ENCODE peak calls at places on chromosomes 6 and 20, in five cellular contexts. T, C, L, O and N are unnamed samples.

GRCh38 chr6:30963641-30964040 is 19.9 kb upstream of the MUC21 start:
- DNase-seq in T (no peak), C (peak), L (no peak), O (no peak), N (no peak)

GRCh38 chr20:19497064-19497463 is 261.0 kb upstream of the RIN2 start:
- DNase-seq in T (no peak), C (peak), L (no peak), O (no peak), N (no peak)

GRCh38 chr20:10060223-10060622 is 25.4 kb downstream of the ANKEF1 start:
- DNase-seq in T (no peak), C (peak), L (no peak), O (no peak), N (no peak)

GRCh38 chr20:36519944-36520343 is 21.4 kb upstream of the MYL9 start:
- DNase-seq in T (no peak), C (no peak), L (no peak), O (no peak), N (no peak)

GRCh38 chr20:24692429-24693190 is 223.2 kb downstream of the SYNDIG1 start:
- DNase-seq in T (no peak), C (no peak), L (no peak), O (peak), N (no peak)

GRCh38 chr6:44001318-44001868 is 125.9 kb downstream of the MRPL14 start:
- DNase-seq in T (no peak), C (no peak), L (no peak), O (no peak), N (peak)

GRCh38 chr20:45822863-45823262 is 4.2 kb downstream of the TNNC2 start:
- DNase-seq in T (no peak), C (no peak), L (no peak), O (no peak), N (no peak)

GRCh38 chr6:89346433-89346832 is 6.1 kb downstream of the UBE2J1 start:
- DNase-seq in T (no peak), C (peak), L (no peak), O (no peak), N (no peak)

GRCh38 chr6:43368517-43369160 is 808 bp downstream of the ZNF318 start:
- DNase-seq in T (peak), C (peak), L (peak), O (no peak), N (peak)

GRCh38 chr6:140427842-140428241 is 1053.4 kb upstream of the CITED2 start:
- DNase-seq in T (no peak), C (no peak), L (no peak), O (no peak), N (no peak)

GRCh38 chr6:10579803-10580202 is 58.7 kb downstream of the GCNT2 start:
- DNase-seq in T (no peak), C (no peak), L (no peak), O (no peak), N (no peak)

GRCh38 chr20:43323592-43323991 is 133.9 kb upstream of the PTPRT start:
- DNase-seq in T (no peak), C (no peak), L (no peak), O (no peak), N (no peak)

GRCh38 chr6:36851149-36851614 is 11.9 kb upstream of the CPNE5 start:
- DNase-seq in T (peak), C (peak), L (peak), O (no peak), N (peak)

DNA sequence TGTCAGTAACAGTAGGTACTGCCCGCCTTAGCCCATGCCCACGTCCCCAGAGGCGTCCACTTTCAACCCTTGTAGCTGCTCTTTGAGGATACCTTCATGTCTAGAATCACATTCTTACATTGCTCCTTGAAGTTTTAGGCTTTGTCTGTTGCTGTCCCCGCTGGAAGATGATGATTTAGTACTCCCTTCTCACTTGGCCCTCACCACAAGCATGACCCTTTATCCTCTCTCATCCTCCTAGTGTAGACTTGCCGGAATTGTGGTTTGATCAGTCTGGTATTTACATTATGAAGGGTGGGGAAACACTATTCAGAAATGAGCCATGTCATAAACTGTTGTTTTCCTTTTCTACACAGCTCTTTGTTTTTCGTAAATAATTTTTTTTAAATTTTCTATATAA is 87.4 kb downstream of the ARID1B start:
- DNase-seq in T (no peak), C (peak), L (no peak), O (no peak), N (no peak)
- TF ChIP-seq CTCF in T (no peak), C (no peak), L (no peak), O (no peak), N (no peak)

GRCh38 chr6:161091151-161091550 is 99.6 kb downstream of the MAP3K4 start:
- DNase-seq in T (no peak), C (no peak), L (no peak), O (no peak), N (no peak)
- TF ChIP-seq CTCF in T (no peak), C (no peak), L (no peak), O (no peak), N (no peak)

GRCh38 chr6:4091926-4092325 is 13.0 kb upstream of the FAM217A start:
- DNase-seq in T (no peak), C (no peak), L (no peak), O (no peak), N (no peak)
- TF ChIP-seq CTCF in T (no peak), C (no peak), L (no peak), O (no peak), N (no peak)

DNA sequence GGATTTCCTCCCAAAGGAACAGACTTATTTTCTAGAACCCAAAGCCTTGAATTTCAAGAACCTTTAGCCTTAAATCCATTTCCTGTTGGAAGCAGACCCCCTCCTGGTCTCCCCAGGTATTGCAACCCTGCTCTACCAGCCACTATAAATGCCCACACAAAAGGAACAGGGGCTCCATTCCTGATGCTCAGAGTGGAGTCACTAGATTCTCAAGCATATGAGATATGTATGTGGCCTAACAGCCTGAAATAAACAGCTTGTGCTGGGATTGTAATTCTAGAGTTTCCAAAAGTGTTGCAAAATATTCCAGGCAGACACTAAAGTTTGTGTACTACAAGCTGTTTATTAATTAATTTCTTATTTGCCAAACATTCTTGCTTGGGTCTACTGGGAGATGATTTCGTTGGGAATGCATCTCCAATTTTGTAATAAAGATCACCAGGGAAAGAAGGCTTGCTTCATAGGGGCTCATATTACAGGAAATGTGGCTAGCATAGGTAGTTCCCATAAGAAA is 44.8 kb downstream of the RIPOR3 start:
- DNase-seq in T (no peak), C (peak), L (no peak), O (no peak), N (no peak)
- TF ChIP-seq CTCF in T (no peak), C (peak), L (no peak), O (peak), N (no peak)

GRCh38 chr6:1013656-1014430 is 298.1 kb upstream of the FOXQ1 start:
- DNase-seq in T (no peak), C (no peak), L (no peak), O (peak), N (peak)
- TF ChIP-seq CTCF in T (no peak), C (no peak), L (no peak), O (no peak), N (no peak)

GRCh38 chr6:149961728-149962425 is 1.9 kb upstream of the ULBP1 start:
- DNase-seq in T (no peak), C (no peak), L (no peak), O (no peak), N (no peak)
- TF ChIP-seq CTCF in T (no peak), C (no peak), L (peak), O (peak), N (no peak)